ENCODE peak calls at places on chromosomes 11 and 22, in nine cellular contexts. H, P, W, O, Z, C, J, I and Q are unnamed samples. For H3K9me3, the result is how much of the 10 kb centered on the place peaks cover.

GRCh38 chr11:16603890-16604783 is 134.3 kb upstream of the C11orf58 start:
- DNase-seq in O (peak), P (peak), C (peak), Z (peak), J (peak), W (peak), I (peak), H (no peak), Q (no peak)

GRCh38 chr22:33332538-33332937 is 274.4 kb upstream of the SYN3 start:
- DNase-seq in C (no peak), W (no peak), H (no peak), J (no peak), Z (no peak), I (no peak), P (no peak), O (no peak), Q (no peak)

GRCh38 chr11:10556590-10556989 is 11.9 kb downstream of the LYVE1 start:
- DNase-seq in W (no peak), J (no peak), H (no peak), C (no peak), O (no peak), P (no peak), I (no peak), Z (no peak), Q (no peak)

GRCh38 chr22:29744902-29745301 is 21.9 kb downstream of the ZMAT5 start:
- DNase-seq in P (no peak), C (no peak), J (no peak), O (peak), W (no peak), I (no peak), H (no peak), Z (no peak), Q (no peak)

GRCh38 chr11:122424636-122425035 is 230.9 kb upstream of the UBASH3B start:
- DNase-seq in Z (no peak), I (no peak), P (no peak), W (no peak), C (no peak), J (no peak), H (no peak), O (no peak), Q (no peak)

GRCh38 chr11:86069408-86070086 is 663 bp upstream of the PICALM start:
- DNase-seq in J (no peak), H (no peak), I (no peak), C (no peak), P (no peak), Z (peak), O (peak), W (no peak), Q (no peak)

GRCh38 chr11:67490727-67491065 is 7.9 kb downstream of the AIP start:
- DNase-seq in O (no peak), H (no peak), P (no peak), W (no peak), J (no peak), I (no peak), C (peak), Z (no peak), Q (no peak)

GRCh38 chr11:44992774-44993173 is 42.1 kb upstream of the TP53I11 start:
- DNase-seq in C (no peak), P (no peak), H (no peak), O (no peak), I (no peak), Z (no peak), W (no peak), J (no peak), Q (no peak)

GRCh38 chr22:35838849-35839646 is 121.4 kb downstream of the APOL5 start:
- DNase-seq in P (no peak), C (no peak), O (peak), J (no peak), H (no peak), W (no peak), I (no peak), Z (no peak), Q (no peak)

GRCh38 chr11:33257160-33257896 is at the start of gene HIPK3:
- DNase-seq in H (peak), P (peak), J (peak), O (peak), C (peak), W (peak), I (peak), Z (peak), Q (peak)

GRCh38 chr11:124920870-124921609 is 2.0 kb downstream of the HEPN1 start:
- DNase-seq in H (peak), I (peak), W (peak), O (peak), C (peak), Z (peak), P (peak), J (peak), Q (peak)

GRCh38 chr11:57798905-57799559 is 37.4 kb downstream of the CTNND1 start:
- DNase-seq in O (peak), C (no peak), W (no peak), H (no peak), Z (no peak), I (peak), P (peak), J (no peak), Q (no peak)

GRCh38 chr11:132898021-132898420 is 634.3 kb downstream of the OPCML start:
- DNase-seq in O (peak), I (peak), P (no peak), H (no peak), C (no peak), Z (no peak), J (no peak), W (no peak), Q (no peak)

GRCh38 chr22:19656541-19657251 is 57.6 kb upstream of the SEPTIN5 start:
- DNase-seq in O (no peak), P (no peak), Z (no peak), C (no peak), W (no peak), H (no peak), I (no peak), J (no peak), Q (no peak)

GRCh38 chr22:48259991-48260670 is 1497.7 kb downstream of the TBC1D22A start:
- DNase-seq in Z (no peak), P (no peak), O (no peak), H (no peak), I (no peak), J (no peak), C (no peak), W (no peak), Q (no peak)

GRCh38 chr11:32561835-32562234 is 21.8 kb upstream of the EIF3M start:
- DNase-seq in I (no peak), J (no peak), Z (no peak), O (no peak), P (no peak), C (no peak), H (no peak), W (no peak), Q (no peak)

GRCh38 chr11:34223021-34223813 is 117.8 kb downstream of the NAT10 start:
- DNase-seq in I (no peak), C (no peak), J (no peak), P (no peak), W (peak), O (peak), H (no peak), Z (peak), Q (no peak)

GRCh38 chr11:24171869-24172268 is 325.0 kb upstream of the LUZP2 start:
- DNase-seq in J (no peak), O (no peak), C (no peak), H (no peak), W (no peak), Z (no peak), I (no peak), P (no peak), Q (no peak)

GRCh38 chr11:121330614-121331435 is 38.3 kb downstream of the SC5D start:
- DNase-seq in H (no peak), P (no peak), J (no peak), I (no peak), W (no peak), Z (no peak), O (no peak), C (no peak), Q (no peak)

GRCh38 chr11:103947566-103947919 is 88.9 kb upstream of the DDI1 start:
- DNase-seq in C (no peak), I (no peak), H (no peak), Z (no peak), O (peak), P (no peak), W (no peak), J (no peak), Q (no peak)

GRCh38 chr11:15558513-15559181 is 443.9 kb downstream of the INSC start:
- DNase-seq in P (no peak), O (no peak), W (no peak), H (no peak), Z (no peak), C (no peak), J (no peak), I (no peak), Q (no peak)

GRCh38 chr11:133843454-133843987 is 1.8 kb downstream of the SPATA19 start:
- DNase-seq in W (no peak), O (no peak), C (no peak), H (no peak), J (no peak), P (no peak), Z (no peak), I (no peak), Q (no peak)

GRCh38 chr11:125768256-125769046 is 10.2 kb downstream of the PATE2 start:
- DNase-seq in W (no peak), O (no peak), J (no peak), Z (no peak), H (no peak), P (no peak), C (no peak), I (no peak), Q (no peak)

GRCh38 chr11:131978351-131978750 is 607.9 kb downstream of the NTM start:
- DNase-seq in O (no peak), H (no peak), P (no peak), I (no peak), C (no peak), W (no peak), Z (no peak), J (no peak), Q (no peak)

GRCh38 chr11:125262825-125263218 is 98.3 kb downstream of the PKNOX2 start:
- DNase-seq in W (no peak), H (no peak), P (no peak), I (no peak), J (no peak), O (peak), C (no peak), Z (no peak), Q (no peak)

DNA sequence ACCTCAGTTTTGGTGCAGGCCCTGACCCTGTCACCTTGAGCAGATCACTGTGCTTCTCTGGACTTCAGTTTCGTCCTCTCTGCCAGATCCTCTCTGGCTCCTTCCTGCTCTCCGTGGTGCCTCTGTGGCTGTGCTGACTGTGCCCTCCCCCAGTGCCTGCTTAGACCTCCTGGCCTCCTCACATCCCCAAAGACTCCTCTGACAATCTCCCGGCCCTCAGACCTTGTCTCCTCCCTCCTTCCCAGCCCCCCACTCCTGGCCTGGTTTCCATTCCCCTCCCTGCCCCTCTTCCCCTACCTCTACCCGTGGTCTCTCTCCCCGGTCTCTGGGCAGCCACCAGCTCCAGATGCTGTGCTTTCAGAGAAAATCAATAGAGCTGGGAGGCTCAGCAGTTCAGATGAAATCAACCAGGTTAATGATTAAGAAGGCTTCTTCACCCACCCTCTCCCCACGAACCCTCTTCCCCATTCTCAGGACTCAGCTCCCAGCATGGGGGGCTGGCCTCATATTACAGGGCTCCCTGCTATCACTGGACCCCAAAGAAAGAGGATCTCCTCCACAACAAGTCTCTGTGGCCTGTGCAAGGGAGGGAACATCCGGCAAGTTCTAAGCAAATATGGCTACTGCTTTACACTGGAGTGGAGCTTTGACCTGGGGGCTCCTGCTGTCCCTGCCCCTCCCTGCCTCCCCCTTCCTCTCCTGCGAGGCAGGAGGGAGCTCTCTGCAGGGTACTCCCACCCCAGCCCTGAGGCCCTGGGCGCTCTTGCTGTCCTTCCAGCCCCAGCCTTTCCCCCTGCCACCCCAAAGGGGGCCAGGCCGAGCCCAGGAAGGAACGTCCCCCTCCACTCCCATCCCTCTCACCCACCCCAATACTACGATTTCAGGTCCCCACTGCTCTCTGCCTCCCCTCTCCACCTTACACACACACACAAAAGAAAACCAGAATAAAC is 8.5 kb downstream of the BACE1-AS start:
- DNase-seq in J (no peak), W (no peak), P (no peak), O (no peak), I (peak), C (no peak), H (no peak), Z (no peak), Q (no peak)
- H3K4me3 ChIP-seq in J (no peak), W (peak), P (peak), O (no peak), I (peak), C (no peak), H (no peak), Z (peak), Q (no peak)

GRCh38 chr22:30767656-30768055 is 73.0 kb downstream of the OSBP2 start:
- DNase-seq in C (no peak), Z (no peak), P (no peak), W (no peak), I (no peak), J (no peak), H (no peak), O (no peak), Q (no peak)
- H3K9me3 ChIP-seq in C (under half), Z (under half), P (under half), W (under half), I (under half), J (under half), H (under half), O (under half), Q (under half)

DNA sequence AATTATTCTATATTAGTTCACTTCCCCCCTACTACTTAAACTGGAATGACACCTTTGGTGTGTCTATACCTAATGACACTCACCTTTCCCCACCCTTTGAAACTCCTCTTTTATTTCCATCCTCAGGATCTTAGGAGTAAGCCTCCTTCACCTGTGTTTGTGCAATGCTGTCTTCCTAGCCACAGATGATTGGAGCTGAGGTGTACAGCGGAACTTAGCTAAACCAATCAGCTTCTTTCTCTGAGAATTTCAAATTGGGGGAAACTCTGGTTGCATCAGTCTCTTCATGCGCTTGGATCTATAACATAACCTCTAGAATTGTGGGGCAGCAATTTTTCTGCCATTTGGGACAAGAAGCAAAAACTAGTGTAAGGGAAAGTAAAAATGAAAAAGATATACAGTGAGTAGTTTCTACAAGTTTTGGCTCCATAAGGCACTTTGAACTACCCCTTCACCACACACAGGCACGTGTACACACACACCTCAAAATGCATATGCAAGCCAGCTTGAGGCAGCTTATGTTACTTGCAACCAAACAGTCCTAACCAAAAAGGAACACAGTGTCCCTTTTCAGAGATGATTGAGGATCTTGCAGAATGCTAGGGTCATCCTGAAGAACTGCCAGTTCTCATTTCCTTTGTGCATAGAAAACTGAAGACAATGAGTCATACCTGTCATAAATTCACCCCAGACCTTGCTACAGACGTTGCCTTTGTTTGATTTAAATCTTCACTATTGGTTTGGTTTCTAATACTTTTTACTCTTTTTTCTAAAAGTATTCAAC is 36.0 kb upstream of the LDLRAD3 start:
- DNase-seq in H (no peak), J (no peak), Z (no peak), O (peak), I (no peak), P (no peak), C (no peak), W (no peak), Q (no peak)
- H3K27ac ChIP-seq in H (no peak), J (no peak), Z (no peak), O (no peak), I (no peak), P (peak), C (no peak), W (no peak), Q (no peak)

GRCh38 chr22:37420656-37421467 is 6.4 kb downstream of the ELFN2 start:
- DNase-seq in Z (no peak), J (no peak), C (no peak), O (peak), I (no peak), W (no peak), P (no peak), H (no peak), Q (no peak)

GRCh38 chr22:37418627-37419369 is 8.5 kb downstream of the ELFN2 start:
- DNase-seq in H (no peak), Z (no peak), P (no peak), C (peak), I (no peak), O (no peak), J (no peak), W (no peak), Q (no peak)

GRCh38 chr22:37419370-37419915 is 7.8 kb downstream of the ELFN2 start:
- DNase-seq in I (no peak), C (peak), H (no peak), J (no peak), W (no peak), Z (no peak), P (no peak), O (no peak), Q (no peak)

GRCh38 chr22:37421468-37421877 is 5.8 kb downstream of the ELFN2 start:
- DNase-seq in Z (no peak), O (no peak), W (no peak), H (no peak), C (no peak), I (no peak), P (no peak), J (no peak), Q (no peak)

GRCh38 chr22:37419916-37420655 is 7.2 kb downstream of the ELFN2 start:
- DNase-seq in Z (no peak), J (no peak), I (no peak), O (peak), H (no peak), P (no peak), C (peak), W (no peak), Q (no peak)
- H3K4me3 ChIP-seq in Z (peak), J (peak), I (no peak), O (peak), H (peak), P (peak), C (peak), W (peak), Q (peak)

DNA sequence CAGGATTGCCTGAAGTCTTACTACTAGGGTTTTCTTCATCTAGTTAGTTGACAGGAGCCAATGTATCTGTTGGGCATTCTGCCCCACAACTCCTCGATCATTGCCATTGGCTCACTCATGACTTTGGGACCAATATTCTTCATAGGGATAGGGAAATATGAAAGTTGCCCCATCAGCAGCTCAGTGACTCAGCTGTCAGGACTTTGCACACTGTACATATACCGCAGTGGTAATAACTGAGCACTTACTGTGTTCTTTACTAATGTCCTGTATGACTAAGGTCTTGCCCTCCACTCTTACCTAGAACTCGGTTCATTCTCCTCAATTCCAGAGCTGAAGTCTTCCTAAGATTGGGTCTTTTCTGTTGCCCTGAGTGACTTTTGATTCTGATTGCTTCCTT is 46.8 kb upstream of the PGR start:
- DNase-seq in H (no peak), O (no peak), I (no peak), W (no peak), J (no peak), P (no peak), C (no peak), Z (no peak), Q (no peak)
- H3K9me3 ChIP-seq in H (under half), O (under half), I (under half), W (under half), J (under half), P (under half), C (under half), Z (under half), Q (under half)